ENCODE peak calls at places on chromosomes 6 and 20, in seven cellular contexts. J is HS-5; R is sigmoid colon; M is epithelial cell of prostate; P is naive B cell; B is activated CD8-positive, alpha-beta memory T cell treated with anti-CD3 and anti-CD28 coated beads, Interleukin-2, amount 50 U/mL, for 4 hours; Q is thyroid gland. H is an unnamed sample.

GRCh38 chr20:40467703-40468411 is 221.2 kb downstream of the MAFB start:
- DNase-seq in P (no peak), B (no peak), M (no peak), J (no peak), R (no peak), Q (no peak), H (no peak)

GRCh38 chr6:143878272-143878760 is 14.0 kb downstream of the ZC2HC1B start:
- DNase-seq in J (no peak), B (no peak), P (no peak), Q (no peak), R (no peak), M (peak; percentile 65), H (no peak)

GRCh38 chr6:84428300-84428907 is 201.0 kb upstream of the CEP162 start:
- DNase-seq in J (peak; percentile 29), B (no peak), P (no peak), R (no peak), Q (peak; percentile 5), M (no peak), H (peak; percentile 28)

GRCh38 chr6:155782320-155782730 is 326.7 kb upstream of the NOX3 start:
- DNase-seq in R (no peak), M (peak; percentile 84), B (no peak), J (peak; percentile 47), Q (no peak), P (no peak), H (no peak)

GRCh38 chr20:37165031-37165430 is 14.1 kb upstream of the RPN2 start:
- DNase-seq in R (no peak), M (no peak), J (no peak), P (no peak), Q (no peak), B (no peak), H (no peak)

GRCh38 chr6:55983861-55984260 is 108.5 kb upstream of the BMP5 start:
- DNase-seq in B (no peak), P (no peak), Q (no peak), M (no peak), J (no peak), R (no peak), H (no peak)

GRCh38 chr6:1695546-1696494 is 86.1 kb downstream of the FOXC1 start:
- DNase-seq in M (no peak), P (no peak), R (no peak), J (no peak), B (no peak), Q (peak; percentile 41), H (no peak)

GRCh38 chr6:114042267-114043075 is 71.5 kb upstream of the HDAC2 start:
- DNase-seq in R (no peak), J (no peak), M (no peak), B (no peak), P (no peak), Q (no peak), H (no peak)

GRCh38 chr6:152189736-152190135 is 382.3 kb downstream of the ESR1 start:
- DNase-seq in B (no peak), J (no peak), P (no peak), Q (no peak), R (no peak), M (peak; percentile 36), H (no peak)

GRCh38 chr6:6730831-6731230 is 142.3 kb downstream of the LY86 start:
- DNase-seq in P (no peak), R (peak; percentile 82), Q (no peak), J (peak; percentile 62), M (peak; percentile 74), B (no peak), H (no peak)

GRCh38 chr6:18392346-18392877 is 5.3 kb downstream of the RNF144B start:
- DNase-seq in B (no peak), M (no peak), Q (no peak), J (no peak), P (no peak), R (no peak), H (no peak)

GRCh38 chr6:3273707-3274521 is 15.2 kb downstream of the PSMG4 start:
- DNase-seq in M (no peak), J (no peak), P (no peak), Q (no peak), R (no peak), B (no peak), H (no peak)

GRCh38 chr20:1817577-1818211 is 77.5 kb upstream of the SIRPA start:
- DNase-seq in P (no peak), Q (no peak), M (no peak), R (no peak), B (no peak), J (no peak), H (no peak)

GRCh38 chr20:34552569-34552968 is 5.9 kb upstream of the MAP1LC3A start:
- DNase-seq in R (no peak), J (no peak), P (no peak), Q (no peak), B (no peak), M (no peak), H (no peak)

GRCh38 chr20:41050361-41051019 is 21.9 kb downstream of the TOP1 start:
- DNase-seq in J (no peak), Q (peak; percentile 45), R (no peak), M (no peak), P (peak; percentile 41), B (no peak), H (no peak)